ENCODE peak calls at places on chromosomes 12 and 14, in six cellular contexts. O is hepatocyte, Z is WTC11, B is fibroblast of pulmonary artery, H is IMR-90, P is mesothelial cell of epicardium. D is an unnamed sample.

GRCh38 chr14:21095430-21096205 is 2.8 kb downstream of the ZNF219 start:
- DNase-seq in H (peak; percentile 51), O (no peak), B (peak; percentile 31), Z (no peak), P (no peak), D (no peak)

GRCh38 chr14:95482967-95483842 is 33.2 kb downstream of the SYNE3 start:
- DNase-seq in H (peak; percentile 97), B (peak; percentile 91), P (no peak), Z (no peak), O (peak; percentile 90), D (no peak)

GRCh38 chr12:42504049-42504448 is 85.5 kb downstream of the PRICKLE1 start:
- DNase-seq in Z (no peak), O (peak; percentile 65), H (peak; percentile 44), P (no peak), B (peak; percentile 30), D (no peak)

GRCh38 chr14:100898935-100899840 is 4.3 kb downstream of the RTL1 start:
- DNase-seq in O (peak; percentile 13), H (no peak), B (peak; percentile 6), Z (peak; percentile 6), P (no peak), D (no peak)

GRCh38 chr12:98744692-98745091 is 99.6 kb downstream of the APAF1 start:
- DNase-seq in O (no peak), P (no peak), B (peak; percentile 49), Z (no peak), H (no peak), D (no peak)

GRCh38 chr14:73237219-73237785 is at the start of gene PAPLN:
- DNase-seq in B (peak; percentile 44), P (no peak), H (no peak), Z (no peak), O (peak; percentile 62), D (peak; percentile 77)

GRCh38 chr14:95140060-95140858 is 17.1 kb downstream of the DICER1 start:
- DNase-seq in O (no peak), H (peak; percentile 58), B (peak; percentile 60), P (no peak), Z (no peak), D (no peak)

GRCh38 chr12:104623920-104624319 is 167.2 kb downstream of the CHST11 start:
- DNase-seq in H (no peak), B (no peak), Z (no peak), P (no peak), O (no peak), D (no peak)

GRCh38 chr14:68964300-68965093 is 14.6 kb downstream of the ACTN1 start:
- DNase-seq in Z (no peak), P (no peak), B (no peak), H (peak; percentile 51), O (peak; percentile 64), D (no peak)

GRCh38 chr14:103317976-103318580 is 16.0 kb upstream of the EIF5 start:
- DNase-seq in P (no peak), Z (no peak), H (no peak), O (no peak), B (no peak), D (no peak)

GRCh38 chr12:132946507-132946820 is 9.6 kb downstream of the ZNF605 start:
- DNase-seq in O (no peak), H (no peak), P (no peak), Z (no peak), B (no peak), D (no peak)

GRCh38 chr12:79546461-79547043 is 144.2 kb downstream of the PAWR start:
- DNase-seq in B (peak; percentile 17), O (no peak), Z (no peak), P (no peak), H (no peak), D (no peak)

GRCh38 chr12:100473050-100473715 is 483 bp upstream of the NR1H4 start:
- DNase-seq in Z (no peak), O (no peak), B (no peak), H (no peak), P (no peak), D (no peak)

GRCh38 chr14:79613625-79614024 is 597.7 kb downstream of the DIO2 start:
- DNase-seq in O (no peak), Z (no peak), B (no peak), H (no peak), P (no peak), D (no peak)

GRCh38 chr12:52900896-52901714 is 3.8 kb downstream of the KRT8 start:
- DNase-seq in B (no peak), P (no peak), O (no peak), H (no peak), Z (no peak), D (no peak)

GRCh38 chr12:69623970-69624369 is 13.3 kb upstream of the LRRC10 start:
- DNase-seq in H (peak; percentile 13), O (no peak), B (peak; percentile 39), Z (no peak), P (no peak), D (no peak)

GRCh38 chr14:72714871-72715214 is 179.1 kb downstream of the DPF3 start:
- DNase-seq in B (no peak), H (no peak), O (no peak), Z (no peak), P (no peak), D (no peak)

GRCh38 chr14:97336816-97337215 is 539.6 kb downstream of the VRK1 start:
- DNase-seq in H (no peak), Z (no peak), B (no peak), O (no peak), P (no peak), D (no peak)

GRCh38 chr14:90464481-90464880 is 67.7 kb downstream of the CALM1 start:
- DNase-seq in H (no peak), Z (no peak), B (no peak), O (no peak), P (no peak), D (no peak)

GRCh38 chr14:90472632-90473031 is 75.8 kb downstream of the CALM1 start:
- DNase-seq in B (no peak), P (no peak), O (no peak), Z (no peak), H (no peak), D (no peak)

DNA sequence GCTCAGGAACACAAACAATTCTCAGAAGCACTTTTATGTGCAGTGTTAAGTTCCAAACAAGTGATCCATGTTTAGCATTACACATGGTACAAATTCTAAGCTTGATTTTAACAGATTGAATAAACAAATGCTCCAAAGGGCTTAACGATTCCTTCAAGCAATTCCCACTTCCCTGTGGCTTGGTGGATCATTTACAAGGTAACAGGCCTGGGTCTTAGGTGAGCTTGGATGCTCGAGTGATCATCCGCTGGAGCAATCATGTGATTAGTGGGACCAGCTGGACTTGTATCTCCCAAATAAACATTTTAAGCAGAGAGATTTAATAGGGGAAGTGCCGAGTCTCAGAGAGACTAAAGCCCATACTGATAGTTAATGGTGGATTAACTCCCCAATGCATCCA is 70.7 kb downstream of the CALM1 start:
- DNase-seq in H (no peak), B (no peak), O (no peak), P (no peak), Z (no peak), D (no peak)
- TF ChIP-seq CTCF in H (no peak), B (no peak), O (no peak), P (no peak), Z (no peak), D (no peak)

DNA sequence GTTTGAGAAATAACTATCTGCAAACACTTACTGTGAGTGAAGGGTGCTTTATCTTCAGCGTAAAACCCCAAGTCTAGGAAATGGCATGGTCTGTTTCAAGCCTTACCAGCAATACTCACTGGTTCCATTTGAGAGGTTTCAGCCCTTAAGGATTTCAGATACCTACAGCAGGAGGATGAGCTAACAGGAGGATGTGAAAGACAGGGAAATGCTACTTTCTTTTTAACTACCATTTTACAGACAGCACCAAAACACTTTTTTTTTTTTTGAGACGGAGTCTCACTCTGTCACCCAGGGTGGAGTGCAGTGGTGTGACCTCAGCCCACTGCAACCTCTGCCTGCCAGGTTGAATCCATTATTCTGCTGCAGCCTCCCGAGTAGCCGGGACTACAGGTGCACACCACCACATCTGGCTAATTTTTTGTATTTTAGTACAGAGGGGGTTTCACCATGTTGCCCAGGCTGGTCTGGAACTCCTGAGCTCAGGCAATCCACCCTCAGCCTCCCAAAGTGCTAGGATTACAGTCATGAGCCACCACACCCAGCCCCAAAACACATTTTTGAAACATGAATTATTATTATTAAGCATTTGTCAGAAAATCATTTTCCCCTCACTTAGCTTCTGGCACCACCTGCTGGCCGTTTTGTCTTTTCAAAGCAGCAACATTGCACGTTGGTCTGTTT is 4.6 kb downstream of the MTRFR start:
- DNase-seq in B (peak; percentile 82), P (peak; percentile 57), H (peak; percentile 64), Z (peak; percentile 63), O (peak; percentile 81), D (peak; percentile 52)
- TF ChIP-seq CTCF in B (peak; percentile 75), P (peak; percentile 61), H (peak; percentile 88), Z (peak; percentile 47), O (peak; percentile 91), D (peak; percentile 49)

GRCh38 chr12:22254450-22254849 is 80.1 kb downstream of the ST8SIA1 start:
- DNase-seq in O (no peak), P (no peak), B (no peak), Z (no peak), H (no peak), D (no peak)
- TF ChIP-seq CTCF in O (no peak), P (no peak), B (no peak), Z (no peak), H (no peak), D (no peak)

DNA sequence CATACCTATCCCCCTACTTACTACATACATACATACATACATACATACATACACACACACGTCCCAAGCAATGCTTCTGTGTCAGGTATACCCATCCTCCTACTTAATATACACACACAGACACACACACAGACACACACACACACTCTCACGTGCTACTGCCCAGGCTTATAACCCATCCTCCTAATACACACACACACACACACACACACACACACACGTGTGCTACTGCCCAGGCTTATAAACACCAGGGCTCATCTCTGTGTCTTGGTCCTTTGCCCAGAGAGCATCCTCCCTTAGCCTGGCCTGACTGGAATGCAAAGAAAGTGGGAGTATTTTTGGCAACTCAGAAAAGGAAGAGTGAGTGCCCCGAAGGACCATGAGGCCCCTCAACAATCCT is 129.1 kb downstream of the RBM19 start:
- DNase-seq in Z (no peak), O (peak; percentile 28), H (peak; percentile 57), B (peak; percentile 53), P (no peak), D (no peak)
- TF ChIP-seq CTCF in Z (no peak), O (no peak), H (no peak), B (no peak), P (no peak), D (no peak)

GRCh38 chr12:71685961-71686657 is at the start of gene TMEM19:
- DNase-seq in P (peak; percentile 83), H (peak; percentile 86), Z (peak; percentile 86), B (peak; percentile 91), O (peak; percentile 95), D (peak; percentile 88)
- TF ChIP-seq CTCF in P (no peak), H (peak; percentile 42), Z (no peak), B (peak; percentile 16), O (peak; percentile 44), D (peak; percentile 53)